ENCODE peak calls at places on chromosomes 6 and 20, in eight cellular contexts. A, T, P, F, W, X, M and V are unnamed samples.

GRCh38 chr6:138765896-138766487 is 7.6 kb upstream of the CCDC28A start:
- DNase-seq in A (no peak), T (no peak), P (no peak), F (no peak), W (no peak), X (no peak), M (peak), V (no peak)

GRCh38 chr20:37534401-37535157 is 6.9 kb upstream of the BLCAP start:
- DNase-seq in A (no peak), T (no peak), P (peak), F (peak), W (no peak), X (peak), M (peak), V (peak)

GRCh38 chr6:2351807-2352431 is 106.5 kb upstream of the GMDS start:
- DNase-seq in A (no peak), T (no peak), P (no peak), F (no peak), W (no peak), X (no peak), M (no peak), V (no peak)

GRCh38 chr6:161088676-161089328 is 97.2 kb downstream of the MAP3K4 start:
- DNase-seq in A (no peak), T (no peak), P (no peak), F (no peak), W (no peak), X (no peak), M (no peak), V (no peak)

GRCh38 chr6:82013561-82014275 is 233.8 kb downstream of the IBTK start:
- DNase-seq in A (no peak), T (no peak), P (peak), F (no peak), W (no peak), X (no peak), M (peak), V (no peak)

GRCh38 chr6:13725570-13725969 is 13.9 kb upstream of the RANBP9 start:
- DNase-seq in A (no peak), T (no peak), P (no peak), F (peak), W (no peak), X (no peak), M (peak), V (no peak)

GRCh38 chr20:58236612-58237317 is 8.3 kb upstream of the ANKRD60 start:
- DNase-seq in A (peak), T (no peak), P (peak), F (peak), W (peak), X (peak), M (peak), V (peak)

GRCh38 chr20:50602432-50603088 is 88.8 kb downstream of the RIPOR3 start:
- DNase-seq in A (no peak), T (no peak), P (no peak), F (no peak), W (no peak), X (no peak), M (no peak), V (no peak)

GRCh38 chr6:118537579-118537978 is 10.5 kb upstream of the PLN start:
- DNase-seq in A (no peak), T (no peak), P (no peak), F (no peak), W (no peak), X (no peak), M (no peak), V (no peak)

GRCh38 chr20:30376767-30377658 is 880.5 kb upstream of the DEFB115 start:
- DNase-seq in A (peak), T (peak), P (peak), F (peak), W (peak), X (peak), M (peak), V (peak)

GRCh38 chr6:17102258-17102870 is 514 bp downstream of the STMND1 start:
- DNase-seq in A (no peak), T (no peak), P (no peak), F (no peak), W (no peak), X (no peak), M (no peak), V (no peak)

GRCh38 chr6:15413558-15414257 is 167.8 kb downstream of the JARID2 start:
- DNase-seq in A (no peak), T (no peak), P (no peak), F (no peak), W (no peak), X (no peak), M (no peak), V (no peak)

GRCh38 chr6:135906542-135906941 is 55.0 kb downstream of the PDE7B start:
- DNase-seq in A (no peak), T (no peak), P (no peak), F (no peak), W (no peak), X (no peak), M (peak), V (no peak)

GRCh38 chr6:151765444-151765886 is 42.0 kb upstream of the ESR1 start:
- DNase-seq in A (no peak), T (no peak), P (peak), F (peak), W (no peak), X (peak), M (peak), V (peak)

GRCh38 chr20:50115591-50116367 is 2.8 kb upstream of the UBE2V1 start:
- DNase-seq in A (peak), T (peak), P (peak), F (peak), W (peak), X (peak), M (peak), V (peak)

GRCh38 chr20:10674684-10675455 is 1.1 kb upstream of the JAG1 start:
- DNase-seq in A (peak), T (peak), P (peak), F (peak), W (peak), X (no peak), M (peak), V (peak)

GRCh38 chr20:51660741-51661608 is 107.2 kb downstream of the ATP9A start:
- DNase-seq in A (no peak), T (no peak), P (no peak), F (no peak), W (no peak), X (no peak), M (peak), V (no peak)

GRCh38 chr20:2742934-2743559 is 50.5 kb downstream of the EBF4 start:
- DNase-seq in A (no peak), T (no peak), P (peak), F (peak), W (no peak), X (peak), M (peak), V (peak)

GRCh38 chr20:9103955-9104354 is 35.1 kb downstream of the PLCB4 start:
- DNase-seq in A (no peak), T (no peak), P (no peak), F (no peak), W (no peak), X (no peak), M (peak), V (no peak)

GRCh38 chr6:159973951-159974350 is 5.1 kb downstream of the IGF2R start:
- DNase-seq in A (no peak), T (no peak), P (no peak), F (no peak), W (no peak), X (no peak), M (peak), V (no peak)

GRCh38 chr20:6094565-6094964 is 28.3 kb downstream of the FERMT1 start:
- DNase-seq in A (no peak), T (no peak), P (no peak), F (no peak), W (no peak), X (no peak), M (no peak), V (no peak)
- TF ChIP-seq CTCF in A (no peak), T (no peak), P (no peak), F (no peak), W (no peak), X (no peak), M (no peak), V (no peak)

GRCh38 chr6:45896783-45897441 is 118.7 kb downstream of the CLIC5 start:
- DNase-seq in A (peak), T (no peak), P (no peak), F (no peak), W (no peak), X (no peak), M (no peak), V (no peak)

GRCh38 chr6:45900808-45901752 is 114.6 kb downstream of the CLIC5 start:
- DNase-seq in A (no peak), T (no peak), P (peak), F (no peak), W (no peak), X (no peak), M (no peak), V (peak)

GRCh38 chr6:45899683-45899946 is 116.0 kb downstream of the CLIC5 start:
- DNase-seq in A (no peak), T (no peak), P (no peak), F (no peak), W (no peak), X (no peak), M (no peak), V (peak)

GRCh38 chr6:45901777-45902650 is 113.6 kb downstream of the CLIC5 start:
- DNase-seq in A (no peak), T (no peak), P (no peak), F (no peak), W (no peak), X (no peak), M (no peak), V (no peak)

DNA sequence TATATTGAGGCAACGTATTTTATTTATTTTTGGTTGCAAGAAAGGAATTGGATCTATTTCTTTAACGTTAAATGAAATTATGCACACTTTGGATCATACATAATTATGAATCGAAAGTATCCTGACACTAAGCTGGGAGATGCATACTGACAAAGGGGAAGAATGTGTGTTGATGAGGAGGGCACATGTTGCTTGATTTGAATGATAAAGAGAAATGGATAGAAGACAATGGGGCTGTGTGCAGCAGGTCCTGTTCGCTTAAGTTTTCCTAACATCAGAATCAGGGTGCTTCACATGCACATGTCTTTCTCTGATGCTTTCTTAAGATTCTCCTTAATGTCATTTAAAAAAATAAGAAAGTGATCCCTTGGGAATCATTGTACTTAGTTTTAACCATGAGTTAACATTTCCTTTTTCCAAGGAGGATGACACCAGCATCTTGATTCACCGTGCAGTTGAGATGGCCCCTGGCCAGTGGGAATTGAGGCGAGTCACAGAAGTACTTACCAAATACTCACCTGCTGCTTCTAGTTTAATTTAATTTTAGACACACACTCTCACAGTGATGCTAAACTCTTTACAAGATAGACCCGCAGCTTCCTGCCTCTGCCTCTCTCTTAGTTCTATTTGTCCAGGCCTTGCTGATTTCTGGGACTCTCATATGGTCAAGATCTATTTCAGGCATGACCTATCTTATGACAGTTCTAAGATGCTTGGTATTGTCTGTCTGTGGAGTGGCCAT is 116.5 kb downstream of the CLIC5 start:
- DNase-seq in A (no peak), T (no peak), P (no peak), F (no peak), W (no peak), X (no peak), M (no peak), V (no peak)
- H3K27ac ChIP-seq in A (peak), T (no peak), P (no peak), F (peak), W (peak), X (no peak), M (no peak), V (no peak)

DNA sequence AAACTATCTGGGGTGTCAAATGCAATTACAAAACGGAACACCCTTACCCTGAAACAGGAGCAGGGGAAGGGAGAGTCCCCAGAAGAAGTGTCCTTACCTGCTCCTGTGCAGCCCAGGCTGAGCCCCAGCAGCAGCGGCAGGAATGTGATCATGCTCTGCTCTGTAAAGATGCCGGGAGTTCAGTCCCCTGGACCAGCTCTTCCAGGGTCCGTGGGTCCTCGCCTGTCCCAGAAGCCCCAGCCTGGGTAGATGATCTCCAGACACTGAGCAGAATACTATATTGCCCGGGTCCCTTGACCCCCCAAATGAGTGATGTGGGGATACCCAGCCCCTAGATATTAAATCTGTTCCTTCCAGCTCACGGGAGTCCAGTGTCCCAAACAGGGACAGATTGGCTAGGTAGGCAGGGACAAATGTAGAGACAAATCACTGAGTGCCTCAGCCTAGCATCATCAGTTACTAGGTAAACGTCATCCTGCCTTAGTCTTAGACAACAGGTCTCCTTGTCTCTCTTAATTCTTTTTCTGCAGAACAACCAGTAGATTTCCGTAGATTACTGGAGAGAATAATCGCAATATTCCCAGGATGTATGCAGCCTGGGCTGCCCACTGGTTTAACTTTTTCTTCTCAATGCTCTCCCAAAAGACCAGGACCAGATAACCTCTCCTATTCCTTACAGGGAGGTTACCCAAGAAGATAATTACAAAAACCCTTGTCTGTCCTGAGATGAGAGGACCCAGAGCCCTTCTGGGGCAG is at the start of gene HLA-DMB:
- DNase-seq in A (no peak), T (no peak), P (peak), F (peak), W (no peak), X (peak), M (peak), V (peak)
- H3K4me3 ChIP-seq in A (peak), T (peak), P (peak), F (peak), W (peak), X (peak), M (no peak), V (no peak)

GRCh38 chr6:69456086-69456485 is 340.7 kb downstream of the LMBRD1 start:
- DNase-seq in A (no peak), T (no peak), P (no peak), F (no peak), W (no peak), X (no peak), M (no peak), V (no peak)
- TF ChIP-seq CTCF in A (no peak), T (no peak), P (no peak), F (no peak), W (no peak), X (no peak), M (no peak), V (no peak)

GRCh38 chr6:80186082-80186481 is 79.6 kb downstream of the BCKDHB start:
- DNase-seq in A (no peak), T (no peak), P (no peak), F (no peak), W (no peak), X (no peak), M (no peak), V (peak)

GRCh38 chr6:80185492-80185891 is 79.0 kb downstream of the BCKDHB start:
- DNase-seq in A (no peak), T (no peak), P (no peak), F (no peak), W (no peak), X (no peak), M (no peak), V (no peak)

GRCh38 chr6:80182291-80182690 is 75.8 kb downstream of the BCKDHB start:
- DNase-seq in A (no peak), T (no peak), P (no peak), F (no peak), W (no peak), X (no peak), M (peak), V (no peak)

GRCh38 chr6:80181352-80182081 is 75.0 kb downstream of the BCKDHB start:
- DNase-seq in A (no peak), T (no peak), P (no peak), F (no peak), W (no peak), X (no peak), M (no peak), V (no peak)

GRCh38 chr6:80183019-80183418 is 76.5 kb downstream of the BCKDHB start:
- DNase-seq in A (no peak), T (no peak), P (no peak), F (no peak), W (no peak), X (no peak), M (no peak), V (no peak)
- H3K27ac ChIP-seq in A (no peak), T (no peak), P (no peak), F (no peak), W (no peak), X (no peak), M (no peak), V (no peak)

GRCh38 chr20:61590236-61590635 is 338.2 kb downstream of the CDH4 start:
- DNase-seq in A (no peak), T (no peak), P (no peak), F (no peak), W (no peak), X (no peak), M (no peak), V (no peak)

GRCh38 chr20:61587036-61587435 is 335.0 kb downstream of the CDH4 start:
- DNase-seq in A (no peak), T (no peak), P (no peak), F (no peak), W (no peak), X (no peak), M (no peak), V (no peak)

GRCh38 chr20:61587910-61588309 is 335.8 kb downstream of the CDH4 start:
- DNase-seq in A (no peak), T (no peak), P (no peak), F (no peak), W (no peak), X (no peak), M (no peak), V (no peak)

GRCh38 chr20:61589055-61589385 is 337.0 kb downstream of the CDH4 start:
- DNase-seq in A (no peak), T (no peak), P (no peak), F (no peak), W (no peak), X (no peak), M (peak), V (no peak)

GRCh38 chr20:61588356-61589054 is 336.4 kb downstream of the CDH4 start:
- DNase-seq in A (no peak), T (no peak), P (no peak), F (no peak), W (no peak), X (no peak), M (no peak), V (no peak)
- H3K4me3 ChIP-seq in A (no peak), T (no peak), P (no peak), F (no peak), W (no peak), X (no peak), M (no peak), V (no peak)

GRCh38 chr20:22472386-22472785 is 112.0 kb downstream of the FOXA2 start:
- DNase-seq in A (no peak), T (no peak), P (no peak), F (no peak), W (no peak), X (no peak), M (no peak), V (peak)
- TF ChIP-seq CTCF in A (no peak), T (no peak), P (no peak), F (no peak), W (no peak), X (no peak), M (no peak), V (peak)

GRCh38 chr6:9315966-9316650 is 880.8 kb upstream of the SLC35B3 start:
- DNase-seq in A (no peak), T (no peak), P (no peak), F (no peak), W (no peak), X (no peak), M (no peak), V (no peak)
- H3K27ac ChIP-seq in A (no peak), T (no peak), P (no peak), F (no peak), W (no peak), X (no peak), M (no peak), V (no peak)

DNA sequence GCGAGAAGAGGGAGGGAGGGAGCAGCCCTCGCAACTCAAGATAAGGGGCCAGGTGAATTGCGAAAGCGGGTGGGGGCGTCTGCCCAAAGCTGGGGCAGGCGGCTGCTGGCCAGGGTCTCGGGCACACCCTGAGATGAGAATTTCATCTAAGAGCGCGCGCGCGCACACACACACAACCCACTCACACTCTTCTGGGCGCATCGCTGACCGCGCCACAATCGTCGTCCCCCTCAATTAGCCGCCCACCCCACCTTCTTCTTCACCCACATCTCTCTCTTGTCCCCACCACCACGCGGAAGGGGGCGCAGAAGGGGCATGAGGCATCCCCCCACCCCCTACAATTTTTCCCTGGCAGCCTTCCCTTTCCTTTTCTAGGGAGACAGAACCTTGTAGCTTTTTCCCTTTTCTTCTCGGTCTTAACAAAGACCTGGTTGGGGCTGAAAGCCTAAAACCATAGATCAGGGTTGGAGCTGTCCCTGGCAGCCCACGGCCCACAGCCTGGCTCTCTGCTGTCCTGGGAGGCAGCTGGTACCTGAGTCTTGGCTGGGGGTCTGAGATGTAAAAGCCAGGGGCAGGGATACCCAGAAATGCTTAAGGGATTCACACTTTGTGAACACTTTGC is 737 bp upstream of the PTPRT start:
- DNase-seq in A (no peak), T (no peak), P (no peak), F (no peak), W (no peak), X (no peak), M (no peak), V (peak)
- H3K4me3 ChIP-seq in A (no peak), T (peak), P (peak), F (no peak), W (peak), X (no peak), M (no peak), V (peak)

DNA sequence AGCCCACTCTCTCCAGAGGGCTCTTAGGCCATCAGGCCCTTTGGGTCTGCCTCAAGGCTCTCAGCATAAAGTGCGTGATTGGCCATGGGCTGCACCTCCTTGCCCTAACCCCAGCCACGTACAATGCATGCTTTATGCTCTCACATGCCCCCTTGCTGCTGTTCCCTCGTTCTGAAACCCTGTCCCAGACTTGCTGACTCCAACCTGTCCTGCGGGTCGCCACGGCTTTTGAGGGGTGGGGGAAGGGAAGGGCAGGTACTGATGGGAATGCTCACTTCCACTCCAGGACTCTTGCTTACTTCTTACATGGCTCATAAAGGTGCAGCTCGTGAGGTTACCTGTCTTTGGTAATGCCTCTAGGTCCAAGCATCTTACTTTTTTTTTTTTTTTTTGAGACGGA is 6.0 kb downstream of the ARMC12 start:
- DNase-seq in A (no peak), T (no peak), P (no peak), F (no peak), W (no peak), X (no peak), M (no peak), V (peak)
- TF ChIP-seq CTCF in A (no peak), T (no peak), P (no peak), F (no peak), W (no peak), X (no peak), M (no peak), V (peak)